ENCODE peak calls at places on chromosomes 4 and X, in ten cellular contexts. One of them, this sample, is unnamed.

GRCh38 chrX:75582511-75582910 is 59.7 kb upstream of the ZDHHC15 start:
- DNase-seq in endothelial cell: no peak
- DNase-seq in activated CD8-positive, alpha-beta memory T cell treated with anti-CD3 and anti-CD28 coated beads, Interleukin-2, amount 10 ng/mL, durations not matched to agents 7 days and 5 days: no peak
- DNase-seq in anterior cingulate cortex: no peak
- DNase-seq in NCI-H526: no peak
- DNase-seq in head of caudate nucleus: no peak
- DNase-seq in C1 segment of cervical spinal cord: no peak
- DNase-seq in choroid plexus epithelial cell: no peak
- DNase-seq in activated CD4-positive, CD25-positive, alpha-beta regulatory T cell treated with anti-CD3 and anti-CD28 coated beads, Interleukin-2, amount 50 U/mL, for 72 hours: no peak
- DNase-seq in central memory CD4-positive, alpha-beta T cell: no peak
- DNase-seq in this sample: no peak

GRCh38 chr4:26964512-26964911 is 103.9 kb downstream of the STIM2 start:
- DNase-seq in endothelial cell: no peak
- DNase-seq in activated CD8-positive, alpha-beta memory T cell treated with anti-CD3 and anti-CD28 coated beads, Interleukin-2, amount 10 ng/mL, durations not matched to agents 7 days and 5 days: no peak
- DNase-seq in anterior cingulate cortex: no peak
- DNase-seq in NCI-H526: no peak
- DNase-seq in head of caudate nucleus: no peak
- DNase-seq in C1 segment of cervical spinal cord: no peak
- DNase-seq in choroid plexus epithelial cell: no peak
- DNase-seq in activated CD4-positive, CD25-positive, alpha-beta regulatory T cell treated with anti-CD3 and anti-CD28 coated beads, Interleukin-2, amount 50 U/mL, for 72 hours: no peak
- DNase-seq in central memory CD4-positive, alpha-beta T cell: no peak
- DNase-seq in this sample: no peak

GRCh38 chr4:666436-666810 is 7.7 kb downstream of the ATP5ME start:
- DNase-seq in endothelial cell: no peak
- DNase-seq in activated CD8-positive, alpha-beta memory T cell treated with anti-CD3 and anti-CD28 coated beads, Interleukin-2, amount 10 ng/mL, durations not matched to agents 7 days and 5 days: no peak
- DNase-seq in anterior cingulate cortex: no peak
- DNase-seq in NCI-H526: no peak
- DNase-seq in head of caudate nucleus: no peak
- DNase-seq in C1 segment of cervical spinal cord: no peak
- DNase-seq in choroid plexus epithelial cell: no peak
- DNase-seq in activated CD4-positive, CD25-positive, alpha-beta regulatory T cell treated with anti-CD3 and anti-CD28 coated beads, Interleukin-2, amount 50 U/mL, for 72 hours: no peak
- DNase-seq in central memory CD4-positive, alpha-beta T cell: no peak
- DNase-seq in this sample: no peak

GRCh38 chrX:13491061-13491460 is 78.3 kb upstream of the EGFL6 start:
- DNase-seq in endothelial cell: no peak
- DNase-seq in activated CD8-positive, alpha-beta memory T cell treated with anti-CD3 and anti-CD28 coated beads, Interleukin-2, amount 10 ng/mL, durations not matched to agents 7 days and 5 days: no peak
- DNase-seq in anterior cingulate cortex: no peak
- DNase-seq in NCI-H526: no peak
- DNase-seq in head of caudate nucleus: no peak
- DNase-seq in C1 segment of cervical spinal cord: no peak
- DNase-seq in choroid plexus epithelial cell: no peak
- DNase-seq in activated CD4-positive, CD25-positive, alpha-beta regulatory T cell treated with anti-CD3 and anti-CD28 coated beads, Interleukin-2, amount 50 U/mL, for 72 hours: no peak
- DNase-seq in central memory CD4-positive, alpha-beta T cell: no peak
- DNase-seq in this sample: no peak

GRCh38 chrX:2371026-2371778 is 129.6 kb downstream of the DHRSX start:
- DNase-seq in endothelial cell: no peak
- DNase-seq in activated CD8-positive, alpha-beta memory T cell treated with anti-CD3 and anti-CD28 coated beads, Interleukin-2, amount 10 ng/mL, durations not matched to agents 7 days and 5 days: no peak
- DNase-seq in anterior cingulate cortex: no peak
- DNase-seq in NCI-H526: no peak
- DNase-seq in head of caudate nucleus: no peak
- DNase-seq in C1 segment of cervical spinal cord: no peak
- DNase-seq in choroid plexus epithelial cell: peak
- DNase-seq in activated CD4-positive, CD25-positive, alpha-beta regulatory T cell treated with anti-CD3 and anti-CD28 coated beads, Interleukin-2, amount 50 U/mL, for 72 hours: no peak
- DNase-seq in central memory CD4-positive, alpha-beta T cell: no peak
- DNase-seq in this sample: no peak

GRCh38 chrX:27575565-27575964 is 14.6 kb upstream of the DCAF8L2 start:
- DNase-seq in endothelial cell: no peak
- DNase-seq in activated CD8-positive, alpha-beta memory T cell treated with anti-CD3 and anti-CD28 coated beads, Interleukin-2, amount 10 ng/mL, durations not matched to agents 7 days and 5 days: no peak
- DNase-seq in anterior cingulate cortex: no peak
- DNase-seq in NCI-H526: no peak
- DNase-seq in head of caudate nucleus: no peak
- DNase-seq in C1 segment of cervical spinal cord: no peak
- DNase-seq in choroid plexus epithelial cell: peak
- DNase-seq in activated CD4-positive, CD25-positive, alpha-beta regulatory T cell treated with anti-CD3 and anti-CD28 coated beads, Interleukin-2, amount 50 U/mL, for 72 hours: no peak
- DNase-seq in central memory CD4-positive, alpha-beta T cell: no peak
- DNase-seq in this sample: no peak

GRCh38 chrX:55450259-55450658 is 1.7 kb upstream of the MAGEH1 start:
- DNase-seq in endothelial cell: no peak
- DNase-seq in activated CD8-positive, alpha-beta memory T cell treated with anti-CD3 and anti-CD28 coated beads, Interleukin-2, amount 10 ng/mL, durations not matched to agents 7 days and 5 days: no peak
- DNase-seq in anterior cingulate cortex: no peak
- DNase-seq in NCI-H526: no peak
- DNase-seq in head of caudate nucleus: peak
- DNase-seq in C1 segment of cervical spinal cord: no peak
- DNase-seq in choroid plexus epithelial cell: peak
- DNase-seq in activated CD4-positive, CD25-positive, alpha-beta regulatory T cell treated with anti-CD3 and anti-CD28 coated beads, Interleukin-2, amount 50 U/mL, for 72 hours: no peak
- DNase-seq in central memory CD4-positive, alpha-beta T cell: no peak
- DNase-seq in this sample: no peak

GRCh38 chr4:93267747-93268146 is 560.8 kb upstream of the ATOH1 start:
- DNase-seq in endothelial cell: no peak
- DNase-seq in activated CD8-positive, alpha-beta memory T cell treated with anti-CD3 and anti-CD28 coated beads, Interleukin-2, amount 10 ng/mL, durations not matched to agents 7 days and 5 days: no peak
- DNase-seq in anterior cingulate cortex: no peak
- DNase-seq in NCI-H526: no peak
- DNase-seq in head of caudate nucleus: no peak
- DNase-seq in C1 segment of cervical spinal cord: no peak
- DNase-seq in choroid plexus epithelial cell: no peak
- DNase-seq in activated CD4-positive, CD25-positive, alpha-beta regulatory T cell treated with anti-CD3 and anti-CD28 coated beads, Interleukin-2, amount 50 U/mL, for 72 hours: no peak
- DNase-seq in central memory CD4-positive, alpha-beta T cell: no peak
- DNase-seq in this sample: no peak

GRCh38 chr4:124640037-124640730 is 72.3 kb downstream of the ANKRD50 start:
- DNase-seq in endothelial cell: no peak
- DNase-seq in activated CD8-positive, alpha-beta memory T cell treated with anti-CD3 and anti-CD28 coated beads, Interleukin-2, amount 10 ng/mL, durations not matched to agents 7 days and 5 days: no peak
- DNase-seq in anterior cingulate cortex: no peak
- DNase-seq in NCI-H526: no peak
- DNase-seq in head of caudate nucleus: no peak
- DNase-seq in C1 segment of cervical spinal cord: no peak
- DNase-seq in choroid plexus epithelial cell: peak
- DNase-seq in activated CD4-positive, CD25-positive, alpha-beta regulatory T cell treated with anti-CD3 and anti-CD28 coated beads, Interleukin-2, amount 50 U/mL, for 72 hours: no peak
- DNase-seq in central memory CD4-positive, alpha-beta T cell: no peak
- DNase-seq in this sample: no peak

GRCh38 chr4:98928131-98928504 is 815 bp downstream of the EIF4E start:
- DNase-seq in endothelial cell: peak
- DNase-seq in activated CD8-positive, alpha-beta memory T cell treated with anti-CD3 and anti-CD28 coated beads, Interleukin-2, amount 10 ng/mL, durations not matched to agents 7 days and 5 days: peak
- DNase-seq in anterior cingulate cortex: peak
- DNase-seq in NCI-H526: peak
- DNase-seq in head of caudate nucleus: peak
- DNase-seq in C1 segment of cervical spinal cord: peak
- DNase-seq in choroid plexus epithelial cell: peak
- DNase-seq in activated CD4-positive, CD25-positive, alpha-beta regulatory T cell treated with anti-CD3 and anti-CD28 coated beads, Interleukin-2, amount 50 U/mL, for 72 hours: peak
- DNase-seq in central memory CD4-positive, alpha-beta T cell: peak
- DNase-seq in this sample: peak

GRCh38 chr4:174198396-174199179 is 84.9 kb downstream of the FBXO8 start:
- DNase-seq in endothelial cell: no peak
- DNase-seq in activated CD8-positive, alpha-beta memory T cell treated with anti-CD3 and anti-CD28 coated beads, Interleukin-2, amount 10 ng/mL, durations not matched to agents 7 days and 5 days: no peak
- DNase-seq in anterior cingulate cortex: no peak
- DNase-seq in NCI-H526: no peak
- DNase-seq in head of caudate nucleus: no peak
- DNase-seq in C1 segment of cervical spinal cord: no peak
- DNase-seq in choroid plexus epithelial cell: peak
- DNase-seq in activated CD4-positive, CD25-positive, alpha-beta regulatory T cell treated with anti-CD3 and anti-CD28 coated beads, Interleukin-2, amount 50 U/mL, for 72 hours: no peak
- DNase-seq in central memory CD4-positive, alpha-beta T cell: no peak
- DNase-seq in this sample: no peak

GRCh38 chrX:96770315-96770714 is 85.7 kb downstream of the DIAPH2 start:
- DNase-seq in endothelial cell: no peak
- DNase-seq in activated CD8-positive, alpha-beta memory T cell treated with anti-CD3 and anti-CD28 coated beads, Interleukin-2, amount 10 ng/mL, durations not matched to agents 7 days and 5 days: no peak
- DNase-seq in anterior cingulate cortex: no peak
- DNase-seq in NCI-H526: peak
- DNase-seq in head of caudate nucleus: no peak
- DNase-seq in C1 segment of cervical spinal cord: no peak
- DNase-seq in choroid plexus epithelial cell: peak
- DNase-seq in activated CD4-positive, CD25-positive, alpha-beta regulatory T cell treated with anti-CD3 and anti-CD28 coated beads, Interleukin-2, amount 50 U/mL, for 72 hours: no peak
- DNase-seq in central memory CD4-positive, alpha-beta T cell: no peak
- DNase-seq in this sample: peak

GRCh38 chrX:38473715-38474114 is 87.6 kb upstream of the TSPAN7 start:
- DNase-seq in endothelial cell: no peak
- DNase-seq in activated CD8-positive, alpha-beta memory T cell treated with anti-CD3 and anti-CD28 coated beads, Interleukin-2, amount 10 ng/mL, durations not matched to agents 7 days and 5 days: no peak
- DNase-seq in anterior cingulate cortex: no peak
- DNase-seq in NCI-H526: no peak
- DNase-seq in head of caudate nucleus: no peak
- DNase-seq in C1 segment of cervical spinal cord: no peak
- DNase-seq in choroid plexus epithelial cell: no peak
- DNase-seq in activated CD4-positive, CD25-positive, alpha-beta regulatory T cell treated with anti-CD3 and anti-CD28 coated beads, Interleukin-2, amount 50 U/mL, for 72 hours: no peak
- DNase-seq in central memory CD4-positive, alpha-beta T cell: no peak
- DNase-seq in this sample: no peak

GRCh38 chr4:87853108-87853507 is 20.3 kb downstream of the MEPE start:
- DNase-seq in endothelial cell: no peak
- DNase-seq in activated CD8-positive, alpha-beta memory T cell treated with anti-CD3 and anti-CD28 coated beads, Interleukin-2, amount 10 ng/mL, durations not matched to agents 7 days and 5 days: no peak
- DNase-seq in anterior cingulate cortex: no peak
- DNase-seq in NCI-H526: peak
- DNase-seq in head of caudate nucleus: no peak
- DNase-seq in C1 segment of cervical spinal cord: no peak
- DNase-seq in choroid plexus epithelial cell: peak
- DNase-seq in activated CD4-positive, CD25-positive, alpha-beta regulatory T cell treated with anti-CD3 and anti-CD28 coated beads, Interleukin-2, amount 50 U/mL, for 72 hours: no peak
- DNase-seq in central memory CD4-positive, alpha-beta T cell: no peak
- DNase-seq in this sample: peak

GRCh38 chr4:1666391-1666790 is 17.7 kb downstream of the FAM53A start:
- DNase-seq in endothelial cell: no peak
- DNase-seq in activated CD8-positive, alpha-beta memory T cell treated with anti-CD3 and anti-CD28 coated beads, Interleukin-2, amount 10 ng/mL, durations not matched to agents 7 days and 5 days: no peak
- DNase-seq in anterior cingulate cortex: no peak
- DNase-seq in NCI-H526: no peak
- DNase-seq in head of caudate nucleus: no peak
- DNase-seq in C1 segment of cervical spinal cord: no peak
- DNase-seq in choroid plexus epithelial cell: no peak
- DNase-seq in activated CD4-positive, CD25-positive, alpha-beta regulatory T cell treated with anti-CD3 and anti-CD28 coated beads, Interleukin-2, amount 50 U/mL, for 72 hours: no peak
- DNase-seq in central memory CD4-positive, alpha-beta T cell: no peak
- DNase-seq in this sample: no peak

GRCh38 chr4:26028793-26029511 is 114.9 kb downstream of the SMIM20 start:
- DNase-seq in endothelial cell: peak
- DNase-seq in activated CD8-positive, alpha-beta memory T cell treated with anti-CD3 and anti-CD28 coated beads, Interleukin-2, amount 10 ng/mL, durations not matched to agents 7 days and 5 days: peak
- DNase-seq in anterior cingulate cortex: peak
- DNase-seq in NCI-H526: peak
- DNase-seq in head of caudate nucleus: peak
- DNase-seq in C1 segment of cervical spinal cord: no peak
- DNase-seq in choroid plexus epithelial cell: peak
- DNase-seq in activated CD4-positive, CD25-positive, alpha-beta regulatory T cell treated with anti-CD3 and anti-CD28 coated beads, Interleukin-2, amount 50 U/mL, for 72 hours: peak
- DNase-seq in central memory CD4-positive, alpha-beta T cell: peak
- DNase-seq in this sample: peak